ENCODE peak calls at places on chromosomes 13 and 19, in four cellular contexts. Z is fibroblast of gingiva, T is non-pigmented ciliary epithelial cell, C is foreskin fibroblast. B is an unnamed sample.

GRCh38 chr13:27770809-27771208 is 21.5 kb upstream of the GSX1 start:
- DNase-seq in Z (no peak), T (no peak), C (no peak), B (peak)

GRCh38 chr13:26062853-26063444 is 11.1 kb upstream of the SHISA2 start:
- DNase-seq in C (no peak), Z (peak), T (no peak), B (peak)

GRCh38 chr13:33004454-33004853 is 11.8 kb upstream of the KL start:
- DNase-seq in C (no peak), T (no peak), Z (peak), B (peak)

GRCh38 chr13:39210961-39211534 is 172.8 kb downstream of the NHLRC3 start:
- DNase-seq in C (no peak), Z (no peak), T (no peak), B (no peak)

GRCh38 chr19:16200038-16200775 is 2.5 kb downstream of the AP1M1 start:
- DNase-seq in C (peak), T (no peak), Z (peak), B (no peak)

GRCh38 chr13:49082653-49083536 is 107.2 kb downstream of the FNDC3A start:
- DNase-seq in C (peak), T (peak), Z (peak), B (no peak)

GRCh38 chr13:26050568-26051230 is 1.1 kb downstream of the SHISA2 start:
- DNase-seq in C (no peak), Z (no peak), T (no peak), B (peak)

GRCh38 chr13:108322206-108322824 is 52.8 kb downstream of the TNFSF13B start:
- DNase-seq in T (no peak), C (peak), Z (peak), B (peak)

GRCh38 chr13:34246511-34246910 is 428.6 kb downstream of the RFC3 start:
- DNase-seq in Z (no peak), C (peak), T (no peak), B (no peak)

GRCh38 chr19:45136507-45137178 is 24.1 kb downstream of the NKPD1 start:
- DNase-seq in Z (no peak), T (no peak), C (no peak), B (no peak)

GRCh38 chr13:51584731-51585191 is 499 bp downstream of the WDFY2 start:
- DNase-seq in Z (peak), C (peak), T (no peak), B (peak)

GRCh38 chr13:76210262-76210661 is 574.1 kb downstream of the LMO7 start:
- DNase-seq in Z (peak), C (peak), T (no peak), B (no peak)

GRCh38 chr19:51181377-51181912 is 39.3 kb downstream of the SIGLEC7 start:
- DNase-seq in C (no peak), Z (no peak), T (no peak), B (no peak)

GRCh38 chr19:10701955-10702307 is 692 bp downstream of the QTRT1 start:
- DNase-seq in Z (no peak), T (no peak), C (no peak), B (no peak)

GRCh38 chr19:38975861-38976271 is 324 bp upstream of the FBXO17 start:
- DNase-seq in C (no peak), Z (peak), T (no peak), B (no peak)

GRCh38 chr19:17095141-17095919 is 19.8 kb downstream of the MYO9B start:
- DNase-seq in T (no peak), Z (peak), C (no peak), B (no peak)

GRCh38 chr19:42291437-42291815 is 10.5 kb upstream of the PRR19 start:
- DNase-seq in C (no peak), Z (no peak), T (no peak), B (no peak)

GRCh38 chr13:77565635-77566034 is 30.1 kb downstream of the SCEL start:
- DNase-seq in C (peak), Z (peak), T (no peak), B (peak)

GRCh38 chr19:35040826-35041547 is 534 bp upstream of the HPN start:
- DNase-seq in T (no peak), Z (no peak), C (no peak), B (no peak)

GRCh38 chr13:44365008-44365407 is 8.6 kb upstream of the SERP2 start:
- DNase-seq in T (peak), Z (no peak), C (peak), B (no peak)

GRCh38 chr13:21673592-21674270 is 2.9 kb downstream of the FGF9 start:
- DNase-seq in T (no peak), C (peak), Z (no peak), B (peak)

GRCh38 chr19:29546583-29547190 is 20.9 kb downstream of the VSTM2B start:
- DNase-seq in C (no peak), T (no peak), Z (no peak), B (no peak)

GRCh38 chr19:1181606-1182005 is 7.5 kb upstream of the SBNO2 start:
- DNase-seq in C (no peak), Z (no peak), T (no peak), B (no peak)

B was measured in NCI-H748 treated with DMSO at 0.1 percent for 48 hours.